ENCODE peak calls at places on chromosomes 6 and 20, in eight cellular contexts. R, A, W, I, M, H, S and X are unnamed samples.

GRCh38 chr6:141922898-141923297 is 209.8 kb upstream of the GJE1 start:
- DNase-seq in H (no peak), I (no peak), S (no peak), A (no peak), R (no peak), W (no peak), M (no peak), X (no peak)

GRCh38 chr6:129866256-129866655 is 5.1 kb upstream of the TMEM244 start:
- DNase-seq in A (no peak), H (peak), W (no peak), M (no peak), S (no peak), R (no peak), I (no peak), X (no peak)

GRCh38 chr20:38692436-38693411 is 31.6 kb upstream of the SLC32A1 start:
- DNase-seq in M (peak), W (no peak), A (peak), R (peak), H (peak), S (peak), I (peak), X (peak)

GRCh38 chr6:152314483-152314832 is 322.7 kb downstream of the SYNE1 start:
- DNase-seq in W (no peak), H (no peak), A (no peak), I (no peak), R (no peak), M (no peak), S (no peak), X (no peak)

GRCh38 chr6:72621243-72622093 is at the start of gene KCNQ5:
- DNase-seq in I (peak), R (peak), H (peak), W (no peak), A (no peak), M (peak), S (no peak), X (peak)

GRCh38 chr6:150209415-150209814 is 66.6 kb downstream of the PPP1R14C start:
- DNase-seq in M (no peak), A (no peak), W (no peak), I (no peak), H (no peak), S (no peak), R (no peak), X (no peak)

GRCh38 chr20:31693987-31694661 is 28.5 kb downstream of the BCL2L1 start:
- DNase-seq in W (no peak), H (no peak), M (no peak), S (no peak), I (no peak), A (no peak), R (no peak), X (no peak)

GRCh38 chr20:12409501-12409900 is 491.8 kb downstream of the BTBD3 start:
- DNase-seq in H (no peak), S (no peak), I (no peak), W (no peak), R (no peak), M (no peak), A (no peak), X (no peak)

GRCh38 chr20:25408170-25408547 is 686 bp downstream of the GINS1 start:
- DNase-seq in R (no peak), I (no peak), S (no peak), A (no peak), H (no peak), M (no peak), W (no peak), X (no peak)

GRCh38 chr6:116210316-116210715 is 43.6 kb downstream of the TSPYL4 start:
- DNase-seq in S (no peak), M (no peak), H (no peak), A (no peak), W (no peak), I (no peak), R (no peak), X (no peak)

GRCh38 chr20:34362502-34363061 is 491 bp upstream of the ITCH start:
- DNase-seq in A (no peak), S (no peak), R (no peak), M (no peak), I (no peak), H (no peak), W (no peak), X (no peak)

GRCh38 chr6:28871335-28872156 is 52.2 kb downstream of the TRIM27 start:
- DNase-seq in H (no peak), M (no peak), I (no peak), R (no peak), W (no peak), S (no peak), A (no peak), X (no peak)

GRCh38 chr20:562232-562897 is 18.8 kb upstream of the CSNK2A1 start:
- DNase-seq in M (no peak), R (no peak), S (no peak), I (no peak), W (no peak), H (no peak), A (no peak), X (no peak)

GRCh38 chr6:221531-222349 is 70.5 kb upstream of the DUSP22 start:
- DNase-seq in H (no peak), R (peak), A (no peak), S (no peak), I (no peak), M (no peak), W (no peak), X (no peak)

GRCh38 chr6:133606833-133607232 is 282.1 kb upstream of the TCF21 start:
- DNase-seq in A (no peak), H (no peak), W (no peak), R (no peak), M (no peak), I (no peak), S (no peak), X (no peak)